ENCODE peak calls at places on chromosomes 7 and 10, in ten cellular contexts. One of them, this sample, is unnamed.
A peak's percentile ranks its signal among the peaks of the same experiment; 100 is the strongest.

GRCh38 chr10:112269266-112269665 is 13.9 kb upstream of the TECTB start:
- DNase-seq in upper lobe of left lung: no peak
- DNase-seq in heart left ventricle: no peak
- DNase-seq in ovary: no peak
- DNase-seq in tibial nerve: no peak
- DNase-seq in sigmoid colon: no peak
- DNase-seq in A549: no peak
- DNase-seq in NB4: no peak
- DNase-seq in IMR-90: peak; percentile 69
- DNase-seq in esophagus squamous epithelium: no peak
- DNase-seq in this sample: no peak

GRCh38 chr7:155883491-155884224 is 71.4 kb upstream of the SHH start:
- DNase-seq in upper lobe of left lung: peak; percentile 12
- DNase-seq in heart left ventricle: no peak
- DNase-seq in ovary: no peak
- DNase-seq in tibial nerve: no peak
- DNase-seq in sigmoid colon: peak; percentile 37
- DNase-seq in A549: no peak
- DNase-seq in NB4: no peak
- DNase-seq in IMR-90: no peak
- DNase-seq in esophagus squamous epithelium: no peak
- DNase-seq in this sample: no peak

GRCh38 chr7:31493714-31494181 is 20.1 kb upstream of the ITPRID1 start:
- DNase-seq in upper lobe of left lung: peak; percentile 31
- DNase-seq in heart left ventricle: no peak
- DNase-seq in ovary: no peak
- DNase-seq in tibial nerve: no peak
- DNase-seq in sigmoid colon: no peak
- DNase-seq in A549: no peak
- DNase-seq in NB4: peak; percentile 66
- DNase-seq in IMR-90: no peak
- DNase-seq in esophagus squamous epithelium: no peak
- DNase-seq in this sample: peak; percentile 31

GRCh38 chr10:110226926-110227641 is 19.7 kb downstream of the MXI1 start:
- DNase-seq in upper lobe of left lung: peak; percentile 74
- DNase-seq in heart left ventricle: peak; percentile 78
- DNase-seq in ovary: peak; percentile 72
- DNase-seq in tibial nerve: no peak
- DNase-seq in sigmoid colon: peak; percentile 85
- DNase-seq in A549: no peak
- DNase-seq in NB4: peak; percentile 79
- DNase-seq in IMR-90: peak; percentile 19
- DNase-seq in esophagus squamous epithelium: peak; percentile 93
- DNase-seq in this sample: peak; percentile 61

GRCh38 chr7:154804449-154804848 is 198.5 kb downstream of the PAXIP1 start:
- DNase-seq in upper lobe of left lung: no peak
- DNase-seq in heart left ventricle: no peak
- DNase-seq in ovary: no peak
- DNase-seq in tibial nerve: no peak
- DNase-seq in sigmoid colon: no peak
- DNase-seq in A549: no peak
- DNase-seq in NB4: no peak
- DNase-seq in IMR-90: no peak
- DNase-seq in esophagus squamous epithelium: no peak
- DNase-seq in this sample: no peak

GRCh38 chr10:49518566-49518965 is 20.4 kb downstream of the ERCC6 start:
- DNase-seq in upper lobe of left lung: no peak
- DNase-seq in heart left ventricle: no peak
- DNase-seq in ovary: no peak
- DNase-seq in tibial nerve: no peak
- DNase-seq in sigmoid colon: no peak
- DNase-seq in A549: no peak
- DNase-seq in NB4: no peak
- DNase-seq in IMR-90: no peak
- DNase-seq in esophagus squamous epithelium: no peak
- DNase-seq in this sample: no peak

GRCh38 chr10:75654171-75654772 is 222.8 kb downstream of the LRMDA start:
- DNase-seq in upper lobe of left lung: no peak
- DNase-seq in heart left ventricle: no peak
- DNase-seq in ovary: no peak
- DNase-seq in tibial nerve: no peak
- DNase-seq in sigmoid colon: no peak
- DNase-seq in A549: no peak
- DNase-seq in NB4: no peak
- DNase-seq in IMR-90: no peak
- DNase-seq in esophagus squamous epithelium: no peak
- DNase-seq in this sample: no peak

GRCh38 chr10:30928742-30929141 is 102.9 kb downstream of the ZNF438 start:
- DNase-seq in upper lobe of left lung: no peak
- DNase-seq in heart left ventricle: no peak
- DNase-seq in ovary: no peak
- DNase-seq in tibial nerve: no peak
- DNase-seq in sigmoid colon: no peak
- DNase-seq in A549: no peak
- DNase-seq in NB4: no peak
- DNase-seq in IMR-90: no peak
- DNase-seq in esophagus squamous epithelium: no peak
- DNase-seq in this sample: no peak

GRCh38 chr10:28984431-28984830 is 304.4 kb upstream of the LYZL1 start:
- DNase-seq in upper lobe of left lung: peak; percentile 93
- DNase-seq in heart left ventricle: peak; percentile 91
- DNase-seq in ovary: peak; percentile 89
- DNase-seq in tibial nerve: peak; percentile 66
- DNase-seq in sigmoid colon: peak; percentile 89
- DNase-seq in A549: peak; percentile 76
- DNase-seq in NB4: peak; percentile 69
- DNase-seq in IMR-90: peak; percentile 85
- DNase-seq in esophagus squamous epithelium: peak; percentile 21
- DNase-seq in this sample: no peak

GRCh38 chr10:73771722-73772279 is 10.0 kb upstream of the CHCHD1 start:
- DNase-seq in upper lobe of left lung: peak; percentile 89
- DNase-seq in heart left ventricle: peak; percentile 95
- DNase-seq in ovary: peak; percentile 90
- DNase-seq in tibial nerve: peak; percentile 82
- DNase-seq in sigmoid colon: peak; percentile 95
- DNase-seq in A549: peak; percentile 82
- DNase-seq in NB4: peak; percentile 29
- DNase-seq in IMR-90: peak; percentile 73
- DNase-seq in esophagus squamous epithelium: no peak
- DNase-seq in this sample: no peak

GRCh38 chr7:50278120-50278519 is 26.4 kb upstream of the IKZF1 start:
- DNase-seq in upper lobe of left lung: no peak
- DNase-seq in heart left ventricle: no peak
- DNase-seq in ovary: no peak
- DNase-seq in tibial nerve: no peak
- DNase-seq in sigmoid colon: no peak
- DNase-seq in A549: no peak
- DNase-seq in NB4: no peak
- DNase-seq in IMR-90: no peak
- DNase-seq in esophagus squamous epithelium: no peak
- DNase-seq in this sample: no peak

GRCh38 chr10:86659161-86659691 is 4.9 kb downstream of the OPN4 start:
- DNase-seq in upper lobe of left lung: no peak
- DNase-seq in heart left ventricle: no peak
- DNase-seq in ovary: no peak
- DNase-seq in tibial nerve: no peak
- DNase-seq in sigmoid colon: peak; percentile 53
- DNase-seq in A549: no peak
- DNase-seq in NB4: no peak
- DNase-seq in IMR-90: no peak
- DNase-seq in esophagus squamous epithelium: no peak
- DNase-seq in this sample: no peak

DNA sequence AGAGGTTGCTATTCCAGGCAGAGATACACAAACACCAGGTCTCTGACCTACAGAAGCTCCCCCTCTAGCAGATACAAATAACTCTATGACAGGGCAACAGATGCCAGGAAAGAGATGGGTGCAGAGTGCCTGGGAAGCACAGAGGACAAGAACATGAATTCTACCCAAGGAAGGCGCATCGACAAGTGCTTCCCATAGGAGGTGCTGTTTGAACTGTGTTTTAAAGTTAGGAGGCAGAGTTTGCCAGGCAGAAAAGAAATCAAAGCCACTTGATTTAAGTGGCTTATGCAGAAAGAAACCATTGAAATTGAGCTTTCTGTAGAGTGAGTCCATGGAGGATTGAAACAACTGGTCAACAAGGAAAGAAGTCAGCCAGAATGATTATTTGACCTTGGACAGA is 35.3 kb upstream of the EGR2 start:
- DNase-seq in upper lobe of left lung: no peak
- DNase-seq in heart left ventricle: no peak
- DNase-seq in ovary: no peak
- DNase-seq in tibial nerve: no peak
- DNase-seq in sigmoid colon: no peak
- DNase-seq in A549: peak; percentile 16
- DNase-seq in NB4: peak; percentile 62
- DNase-seq in IMR-90: peak; percentile 1
- DNase-seq in esophagus squamous epithelium: no peak
- DNase-seq in this sample: no peak
- TF ChIP-seq POLR2A in upper lobe of left lung: no peak
- TF ChIP-seq POLR2A in heart left ventricle: no peak
- TF ChIP-seq POLR2A in ovary: no peak
- TF ChIP-seq POLR2A in tibial nerve: no peak
- TF ChIP-seq POLR2A in sigmoid colon: no peak
- TF ChIP-seq POLR2A in A549: no peak
- TF ChIP-seq POLR2A in NB4: no peak
- TF ChIP-seq POLR2A in IMR-90: no peak
- TF ChIP-seq POLR2A in esophagus squamous epithelium: no peak
- TF ChIP-seq POLR2A in this sample: no peak

GRCh38 chr7:1669954-1670893 is at the start of gene ELFN1:
- DNase-seq in upper lobe of left lung: no peak
- DNase-seq in heart left ventricle: no peak
- DNase-seq in ovary: peak; percentile 10
- DNase-seq in tibial nerve: no peak
- DNase-seq in sigmoid colon: peak; percentile 40
- DNase-seq in A549: peak; percentile 51
- DNase-seq in NB4: peak; percentile 50
- DNase-seq in IMR-90: peak; percentile 36
- DNase-seq in esophagus squamous epithelium: no peak
- DNase-seq in this sample: peak; percentile 82
- TF ChIP-seq POLR2A in upper lobe of left lung: no peak
- TF ChIP-seq POLR2A in heart left ventricle: no peak
- TF ChIP-seq POLR2A in ovary: no peak
- TF ChIP-seq POLR2A in tibial nerve: no peak
- TF ChIP-seq POLR2A in sigmoid colon: no peak
- TF ChIP-seq POLR2A in A549: no peak
- TF ChIP-seq POLR2A in NB4: no peak
- TF ChIP-seq POLR2A in IMR-90: no peak
- TF ChIP-seq POLR2A in esophagus squamous epithelium: no peak
- TF ChIP-seq POLR2A in this sample: peak; percentile 33

GRCh38 chr10:77975086-77975666 is 48.6 kb upstream of the DLG5 start:
- DNase-seq in upper lobe of left lung: no peak
- DNase-seq in heart left ventricle: no peak
- DNase-seq in ovary: no peak
- DNase-seq in tibial nerve: no peak
- DNase-seq in sigmoid colon: peak; percentile 65
- DNase-seq in A549: no peak
- DNase-seq in NB4: no peak
- DNase-seq in IMR-90: no peak
- DNase-seq in esophagus squamous epithelium: no peak
- DNase-seq in this sample: no peak
- TF ChIP-seq POLR2A in upper lobe of left lung: no peak
- TF ChIP-seq POLR2A in heart left ventricle: no peak
- TF ChIP-seq POLR2A in ovary: no peak
- TF ChIP-seq POLR2A in tibial nerve: no peak
- TF ChIP-seq POLR2A in sigmoid colon: no peak
- TF ChIP-seq POLR2A in A549: no peak
- TF ChIP-seq POLR2A in NB4: no peak
- TF ChIP-seq POLR2A in IMR-90: no peak
- TF ChIP-seq POLR2A in esophagus squamous epithelium: no peak
- TF ChIP-seq POLR2A in this sample: no peak

DNA sequence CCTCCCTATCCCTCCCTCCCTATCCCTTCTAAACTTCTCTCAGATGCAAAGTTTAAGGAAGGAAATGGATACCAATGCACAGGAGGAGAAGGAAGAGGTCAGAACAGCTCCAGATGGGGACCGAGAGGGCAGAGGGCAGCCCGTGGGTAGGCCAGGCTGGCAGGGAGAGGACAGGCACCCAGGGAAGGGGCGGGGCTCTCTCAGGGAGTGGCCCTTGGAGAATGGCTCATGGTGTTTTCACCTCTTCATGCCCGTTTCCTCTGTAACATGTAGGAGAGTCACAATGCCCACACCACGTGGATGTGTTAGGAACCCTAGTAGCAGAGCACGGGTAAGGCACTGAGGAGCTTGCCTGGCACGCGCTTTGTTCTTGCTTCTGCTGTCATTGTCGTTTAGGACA is 264.5 kb downstream of the CELF2 start:
- DNase-seq in upper lobe of left lung: no peak
- DNase-seq in heart left ventricle: no peak
- DNase-seq in ovary: no peak
- DNase-seq in tibial nerve: no peak
- DNase-seq in sigmoid colon: no peak
- DNase-seq in A549: no peak
- DNase-seq in NB4: no peak
- DNase-seq in IMR-90: no peak
- DNase-seq in esophagus squamous epithelium: no peak
- DNase-seq in this sample: no peak
- TF ChIP-seq POLR2A in upper lobe of left lung: no peak
- TF ChIP-seq POLR2A in heart left ventricle: no peak
- TF ChIP-seq POLR2A in ovary: no peak
- TF ChIP-seq POLR2A in tibial nerve: no peak
- TF ChIP-seq POLR2A in sigmoid colon: no peak
- TF ChIP-seq POLR2A in A549: no peak
- TF ChIP-seq POLR2A in NB4: no peak
- TF ChIP-seq POLR2A in IMR-90: no peak
- TF ChIP-seq POLR2A in esophagus squamous epithelium: no peak
- TF ChIP-seq POLR2A in this sample: no peak

This sample was measured in H1.